ENCODE peak calls at places on chromosomes 12 and 14, in ten cellular contexts. G is HT1080; R is COLO829; N is HS-5; M is nephron progenitor cell; K is amniotic epithelial cell; B is astrocyte of the cerebellum; F is stimulated activated naive B cell treated with anti-CD40 and anti-IgM and Interleukin-4, amounts not matched to agents 10 μg/mL and 1 μg/mL and 100 μg/mL, for 72 hours; P is fibroblast of the conjunctiva; Y is PC-3. H is an unnamed sample.

GRCh38 chr14:89618309-89618708 is 201.3 kb upstream of the FOXN3 start:
- DNase-seq in Y (peak; percentile 11), P (no peak), M (no peak), B (no peak), K (peak; percentile 39), R (no peak), G (no peak), F (no peak), N (no peak), H (no peak)

GRCh38 chr12:45343269-45344051 is 127.6 kb downstream of the ANO6 start:
- DNase-seq in B (no peak), F (no peak), Y (peak; percentile 62), M (no peak), K (peak; percentile 21), R (peak; percentile 21), P (no peak), G (peak; percentile 61), N (peak; percentile 14), H (no peak)

GRCh38 chr12:81888341-81888740 is 129.2 kb upstream of the PPFIA2 start:
- DNase-seq in K (no peak), F (no peak), B (peak; percentile 81), Y (no peak), R (no peak), M (no peak), G (no peak), N (peak; percentile 50), P (no peak), H (no peak)

GRCh38 chr12:131695968-131696367 is 14.9 kb upstream of the SFSWAP start:
- DNase-seq in M (no peak), Y (no peak), G (no peak), F (no peak), K (no peak), N (no peak), P (no peak), R (no peak), B (no peak), H (no peak)

GRCh38 chr12:54701940-54702592 is 53.9 kb upstream of the DCD start:
- DNase-seq in Y (peak; percentile 61), K (peak; percentile 42), B (peak; percentile 24), M (no peak), N (peak; percentile 15), R (peak; percentile 72), P (peak; percentile 30), G (peak; percentile 28), F (no peak), H (no peak)

GRCh38 chr14:68961781-68962584 is 17.1 kb downstream of the ACTN1 start:
- DNase-seq in B (no peak), P (no peak), Y (peak; percentile 93), F (no peak), R (no peak), G (peak; percentile 90), M (peak; percentile 68), K (peak; percentile 69), N (no peak), H (no peak)

GRCh38 chr12:15268927-15269552 is 47.8 kb upstream of the RERG start:
- DNase-seq in K (peak; percentile 73), R (peak; percentile 61), F (no peak), G (peak; percentile 46), P (peak; percentile 71), Y (peak; percentile 56), N (peak; percentile 24), M (peak; percentile 38), B (peak; percentile 58), H (peak; percentile 37)

GRCh38 chr14:45838597-45838996 is 585.6 kb upstream of the MIS18BP1 start:
- DNase-seq in B (no peak), P (no peak), F (no peak), K (no peak), N (peak; percentile 2), Y (peak; percentile 57), G (no peak), R (peak; percentile 13), M (no peak), H (no peak)